ENCODE peak calls at places on chromosomes 1 and 21, in six cellular contexts. One of them, this sample, is unnamed.

GRCh38 chr1:39885516-39885915 is 2.2 kb upstream of the TRIT1 start:
- DNase-seq in NCI-H1436: no peak
- DNase-seq in mammary epithelial cell: no peak
- DNase-seq in naive thymus-derived CD4-positive, alpha-beta T cell: no peak
- DNase-seq in KG1: no peak
- DNase-seq in fibroblast of mammary gland: no peak
- DNase-seq in this sample: no peak

GRCh38 chr1:38962560-38962959 is 20.9 kb upstream of the RHBDL2 start:
- DNase-seq in mammary epithelial cell: no peak
- DNase-seq in KG1: no peak
- DNase-seq in NCI-H1436: no peak
- DNase-seq in naive thymus-derived CD4-positive, alpha-beta T cell: no peak
- DNase-seq in fibroblast of mammary gland: peak; percentile 67
- DNase-seq in this sample: no peak

GRCh38 chr21:32279377-32279680 is 480 bp upstream of the MIS18A start:
- DNase-seq in NCI-H1436: no peak
- DNase-seq in mammary epithelial cell: no peak
- DNase-seq in KG1: no peak
- DNase-seq in fibroblast of mammary gland: no peak
- DNase-seq in naive thymus-derived CD4-positive, alpha-beta T cell: no peak
- DNase-seq in this sample: no peak

GRCh38 chr21:43849532-43850299 is 15.3 kb upstream of the AGPAT3 start:
- DNase-seq in KG1: no peak
- DNase-seq in naive thymus-derived CD4-positive, alpha-beta T cell: no peak
- DNase-seq in NCI-H1436: no peak
- DNase-seq in mammary epithelial cell: no peak
- DNase-seq in fibroblast of mammary gland: no peak
- DNase-seq in this sample: no peak

GRCh38 chr1:13451399-13451965 is 41.2 kb downstream of the PRAMEF20 start:
- DNase-seq in mammary epithelial cell: no peak
- DNase-seq in KG1: no peak
- DNase-seq in NCI-H1436: no peak
- DNase-seq in naive thymus-derived CD4-positive, alpha-beta T cell: no peak
- DNase-seq in fibroblast of mammary gland: no peak
- DNase-seq in this sample: no peak

GRCh38 chr1:211928222-211928856 is 97.8 kb upstream of the LPGAT1 start:
- DNase-seq in NCI-H1436: peak; percentile 89
- DNase-seq in KG1: no peak
- DNase-seq in mammary epithelial cell: peak; percentile 92
- DNase-seq in fibroblast of mammary gland: no peak
- DNase-seq in naive thymus-derived CD4-positive, alpha-beta T cell: no peak
- DNase-seq in this sample: no peak

GRCh38 chr1:2473198-2473597 is 2.9 kb upstream of the PLCH2 start:
- DNase-seq in naive thymus-derived CD4-positive, alpha-beta T cell: no peak
- DNase-seq in mammary epithelial cell: no peak
- DNase-seq in KG1: no peak
- DNase-seq in fibroblast of mammary gland: no peak
- DNase-seq in NCI-H1436: no peak
- DNase-seq in this sample: no peak

GRCh38 chr1:197510691-197511378 is 242.8 kb downstream of the CRB1 start:
- DNase-seq in naive thymus-derived CD4-positive, alpha-beta T cell: no peak
- DNase-seq in KG1: no peak
- DNase-seq in NCI-H1436: no peak
- DNase-seq in fibroblast of mammary gland: no peak
- DNase-seq in mammary epithelial cell: no peak
- DNase-seq in this sample: no peak